ENCODE peak calls at places on chromosome 22, in seven cellular contexts. M is D721Med, Z is omental fat pad, X is mammary epithelial cell, A is lower leg skin, Q is A549, V is tibial nerve. C is an unnamed sample.
A peak's percentile ranks its signal among the peaks of the same experiment; 100 is the strongest.

GRCh38 chr22:37433786-37434185 is 6.5 kb upstream of the ELFN2 start:
- DNase-seq in V (no peak), Q (no peak), Z (no peak), M (no peak), X (no peak), A (no peak), C (no peak)

GRCh38 chr22:42389137-42389536 is 43.1 kb downstream of the NFAM1 start:
- DNase-seq in M (no peak), A (no peak), Z (no peak), V (no peak), Q (no peak), X (peak; percentile 47), C (no peak)

GRCh38 chr22:29224121-29224858 is 18.6 kb downstream of the EMID1 start:
- DNase-seq in Q (no peak), X (no peak), Z (no peak), A (no peak), V (no peak), M (no peak), C (no peak)

GRCh38 chr22:29782061-29782845 is 15.1 kb downstream of the UQCR10 start:
- DNase-seq in Z (no peak), X (peak; percentile 59), V (no peak), A (peak; percentile 49), Q (no peak), M (no peak), C (no peak)

GRCh38 chr22:44224166-44224565 is 43.4 kb downstream of the PARVG start:
- DNase-seq in V (no peak), Q (no peak), M (no peak), X (peak; percentile 81), A (peak; percentile 13), Z (no peak), C (no peak)

GRCh38 chr22:40112595-40112994 is 65.1 kb upstream of the TNRC6B start:
- DNase-seq in X (no peak), A (no peak), M (no peak), Q (no peak), Z (no peak), V (no peak), C (no peak)

GRCh38 chr22:42138122-42138770 is 7.6 kb upstream of the CYP2D6 start:
- DNase-seq in V (no peak), M (no peak), Z (no peak), X (no peak), Q (no peak), A (no peak), C (no peak)

GRCh38 chr22:45101828-45102227 is 61.9 kb upstream of the NUP50 start:
- DNase-seq in A (peak; percentile 41), V (no peak), Q (peak; percentile 34), M (no peak), Z (no peak), X (peak; percentile 15), C (peak; percentile 72)

GRCh38 chr22:45127866-45128265 is 35.9 kb upstream of the NUP50 start:
- DNase-seq in V (no peak), Z (no peak), M (no peak), X (peak; percentile 36), A (no peak), Q (no peak), C (no peak)

GRCh38 chr22:41327124-41327523 is 25.8 kb downstream of the ZC3H7B start:
- DNase-seq in Z (no peak), A (no peak), V (no peak), M (no peak), Q (no peak), X (no peak), C (no peak)

GRCh38 chr22:33083212-33083611 is 25.0 kb upstream of the SYN3 start:
- DNase-seq in A (no peak), Q (no peak), V (no peak), Z (no peak), X (no peak), M (no peak), C (peak; percentile 27)

GRCh38 chr22:50118557-50119168 is 28.9 kb downstream of the MOV10L1 start:
- DNase-seq in A (no peak), M (no peak), Z (peak; percentile 38), V (no peak), Q (peak; percentile 15), X (no peak), C (no peak)

GRCh38 chr22:18104566-18104965 is 6.0 kb upstream of the TUBA8 start:
- DNase-seq in V (no peak), M (no peak), A (no peak), Q (no peak), Z (no peak), X (no peak), C (no peak)

GRCh38 chr22:32622762-32623147 is 148.1 kb downstream of the FBXO7 start:
- DNase-seq in V (no peak), X (no peak), Z (no peak), Q (no peak), A (no peak), M (no peak), C (no peak)

GRCh38 chr22:41347066-41347859 is 34.5 kb upstream of the TEF start:
- DNase-seq in M (no peak), A (no peak), V (no peak), Q (no peak), X (no peak), Z (no peak), C (no peak)

GRCh38 chr22:35044607-35045390 is 21.2 kb upstream of the ISX start:
- DNase-seq in V (no peak), Q (no peak), X (peak; percentile 15), M (no peak), A (no peak), Z (no peak), C (no peak)

GRCh38 chr22:42949159-42949558 is 65.8 kb downstream of the PACSIN2 start:
- DNase-seq in Q (no peak), Z (no peak), M (no peak), V (no peak), A (no peak), X (peak; percentile 60), C (no peak)

DNA sequence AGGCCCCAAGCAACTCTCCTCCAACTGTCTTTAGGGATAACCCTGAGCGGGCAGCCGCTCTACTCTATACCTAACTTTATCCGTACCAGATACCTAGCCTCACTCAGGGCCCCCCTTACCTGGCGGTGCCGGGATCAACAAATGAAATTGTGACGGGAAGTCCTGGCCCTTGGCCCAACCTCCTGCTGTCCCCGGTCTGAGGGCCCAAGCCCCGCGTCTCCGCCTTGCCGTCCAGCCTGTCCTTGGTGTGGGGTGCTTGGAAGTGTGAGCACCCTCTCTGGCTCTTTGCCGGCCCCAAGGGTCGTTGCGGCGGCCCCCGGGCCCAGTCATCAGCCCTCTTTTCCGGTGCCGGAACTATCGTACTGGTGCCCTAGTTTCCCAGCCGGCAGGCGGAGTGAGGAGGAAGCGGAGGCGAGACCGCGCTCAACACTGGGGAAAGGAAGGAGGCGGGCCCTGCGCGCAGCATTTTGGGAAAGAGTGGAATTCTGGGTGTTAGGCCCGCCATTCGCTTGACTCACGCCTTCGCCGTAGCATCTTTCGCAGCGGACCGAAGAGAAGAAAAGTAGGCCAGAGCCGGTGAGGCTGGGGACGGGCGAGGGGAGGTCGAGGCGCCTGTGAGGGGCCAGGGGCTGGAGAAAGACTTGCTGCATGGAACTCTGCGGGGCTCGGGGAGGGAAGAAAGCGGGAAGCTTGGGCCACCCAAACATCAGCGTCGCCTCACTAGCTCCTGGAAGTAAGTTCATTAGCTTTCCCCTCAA is at the start of gene SNRPD3:
- DNase-seq in M (peak; percentile 48), V (peak; percentile 88), A (peak; percentile 93), Q (peak; percentile 75), Z (peak; percentile 81), X (peak; percentile 90), C (peak; percentile 84)
- TF ChIP-seq CTCF in M (no peak), V (no peak), A (no peak), Q (no peak), Z (no peak), X (peak; percentile 41), C (no peak)

GRCh38 chr22:19766506-19767426 is 6.2 kb downstream of the TBX1 start:
- DNase-seq in M (no peak), V (no peak), Z (no peak), A (no peak), Q (no peak), X (no peak), C (peak; percentile 61)
- TF ChIP-seq CTCF in M (no peak), V (no peak), Z (no peak), A (no peak), Q (no peak), X (peak; percentile 41), C (no peak)

GRCh38 chr22:22235564-22235963 is 9.0 kb upstream of the VPREB1 start:
- DNase-seq in A (no peak), M (no peak), Q (no peak), Z (no peak), V (no peak), X (peak; percentile 9), C (peak; percentile 70)
- TF ChIP-seq CTCF in A (no peak), M (peak; percentile 36), Q (peak; percentile 12), Z (no peak), V (peak; percentile 39), X (peak; percentile 75), C (peak; percentile 59)

DNA sequence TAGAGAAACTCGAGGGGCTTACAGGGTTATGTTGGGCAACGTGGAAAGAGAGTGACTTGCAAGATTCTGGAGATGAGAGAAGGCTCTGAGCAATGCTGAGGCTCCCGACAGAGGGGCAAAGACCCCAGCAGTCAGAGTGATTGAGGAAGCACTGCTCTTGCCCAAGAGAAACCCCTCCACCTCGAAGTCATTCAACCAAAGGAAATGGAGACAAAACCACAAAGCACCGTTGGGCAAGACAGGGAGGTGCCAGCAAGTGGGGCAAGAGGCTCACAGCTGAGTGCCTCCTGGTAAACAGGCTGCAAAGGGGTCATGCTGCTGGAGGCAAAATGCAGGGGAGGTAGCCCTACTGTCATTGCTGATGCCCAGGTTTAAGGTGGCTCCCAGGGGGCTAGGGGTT is 17.9 kb upstream of the MYH9 start:
- DNase-seq in Q (no peak), V (no peak), M (no peak), A (no peak), X (peak; percentile 63), Z (no peak), C (no peak)
- TF ChIP-seq CTCF in Q (no peak), V (no peak), M (no peak), A (no peak), X (no peak), Z (no peak), C (no peak)

GRCh38 chr22:27323646-27324045 is 477.9 kb downstream of the MN1 start:
- DNase-seq in M (no peak), X (no peak), Q (no peak), A (no peak), Z (no peak), V (no peak), C (no peak)
- TF ChIP-seq CTCF in M (no peak), X (no peak), Q (no peak), A (no peak), Z (no peak), V (no peak), C (no peak)

GRCh38 chr22:27680636-27681035 is 120.9 kb downstream of the MN1 start:
- DNase-seq in V (no peak), M (no peak), Q (no peak), A (no peak), X (no peak), Z (no peak), C (no peak)
- TF ChIP-seq CTCF in V (no peak), M (no peak), Q (no peak), A (no peak), X (no peak), Z (no peak), C (no peak)